ENCODE peak calls at places on chromosomes 12 and 14, in six cellular contexts. E is body of pancreas, U is breast epithelium, Z is transverse colon, I is A549, K is stomach. N is an unnamed sample.

GRCh38 chr14:92600318-92601053 is 86.9 kb downstream of the RIN3 start:
- DNase-seq in K (no peak), I (peak), Z (no peak), U (no peak), E (peak), N (no peak)

GRCh38 chr12:90959538-90960139 is 4.7 kb upstream of the CCER1 start:
- DNase-seq in E (peak), I (peak), Z (no peak), K (no peak), U (no peak), N (no peak)

GRCh38 chr12:26318661-26319068 is 123.3 kb downstream of the SSPN start:
- DNase-seq in K (no peak), U (no peak), E (peak), Z (peak), I (no peak), N (no peak)

GRCh38 chr12:3333583-3333982 is 157.4 kb upstream of the PRMT8 start:
- DNase-seq in E (no peak), U (no peak), K (no peak), I (peak), Z (no peak), N (no peak)

GRCh38 chr12:71797506-71797905 is 42.1 kb upstream of the TBC1D15 start:
- DNase-seq in Z (no peak), U (no peak), I (no peak), E (no peak), K (no peak), N (no peak)

GRCh38 chr12:75505706-75506312 is 5.6 kb downstream of the KRR1 start:
- DNase-seq in Z (no peak), E (no peak), U (no peak), K (no peak), I (no peak), N (no peak)

GRCh38 chr12:112868459-112869041 is 38.2 kb upstream of the OAS1 start:
- DNase-seq in Z (no peak), K (no peak), U (no peak), E (no peak), I (no peak), N (no peak)

GRCh38 chr12:50483488-50483887 is 21.3 kb upstream of the DIP2B start:
- DNase-seq in U (no peak), E (no peak), K (no peak), Z (no peak), I (no peak), N (no peak)

GRCh38 chr14:35558680-35559079 is 24.7 kb downstream of the INSM2 start:
- DNase-seq in E (no peak), U (no peak), K (no peak), Z (no peak), I (no peak), N (no peak)

GRCh38 chr14:102498678-102499265 is 10.8 kb downstream of the ANKRD9 start:
- DNase-seq in U (no peak), E (no peak), I (no peak), K (no peak), Z (no peak), N (no peak)
- TF ChIP-seq POLR2A in U (no peak), E (no peak), I (no peak), K (no peak), Z (no peak), N (no peak)

DNA sequence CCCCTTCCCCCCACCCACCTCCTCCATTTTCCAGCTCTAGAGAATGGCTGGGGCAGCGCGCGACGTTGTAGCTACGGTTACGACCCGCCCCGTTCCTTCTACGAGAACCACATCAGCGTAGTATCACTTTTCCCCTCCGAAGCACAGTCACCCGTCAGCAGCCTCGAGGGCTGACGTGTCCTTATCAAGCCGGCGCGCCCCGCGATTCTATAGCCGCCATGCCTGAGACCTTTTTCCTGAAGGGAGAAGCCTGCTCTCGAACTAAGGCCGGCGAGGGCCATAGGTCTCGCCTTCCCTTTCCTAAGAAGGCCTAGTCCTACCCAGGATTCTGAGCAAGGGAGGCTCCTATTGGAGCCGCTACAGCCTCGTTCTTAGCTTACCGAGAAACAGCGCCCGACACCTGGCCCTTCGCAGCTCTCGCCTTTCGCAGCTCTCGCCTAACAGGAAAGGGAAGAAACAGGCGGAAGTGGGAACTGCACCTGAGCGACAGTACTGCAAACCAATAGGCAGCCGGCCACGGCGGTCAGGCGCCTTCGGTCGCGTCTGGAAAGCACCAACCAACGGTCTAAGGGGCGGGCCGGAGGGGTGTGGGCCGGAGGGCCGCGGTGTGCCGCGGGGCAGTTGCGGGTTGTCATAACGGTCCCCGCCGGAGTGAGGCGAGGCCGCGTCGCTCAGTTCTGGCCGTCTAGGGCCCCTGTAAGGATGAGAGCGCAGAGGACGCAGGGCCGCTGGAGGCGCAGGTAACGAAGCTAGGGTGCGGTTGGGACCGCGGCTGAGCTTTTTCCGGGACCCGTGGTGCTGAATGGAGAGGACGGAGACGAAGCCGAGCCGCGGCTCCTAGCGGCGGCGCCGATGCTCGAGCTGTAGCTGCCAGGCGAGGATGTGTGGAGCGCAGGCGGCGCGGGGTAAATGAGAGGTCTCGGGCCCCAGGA is at the start of the genes MGAT2 and RPL36AL:
- DNase-seq in Z (peak), E (peak), U (peak), I (peak), K (peak), N (peak)
- TF ChIP-seq POLR2A in Z (peak), E (peak), U (peak), I (peak), K (peak), N (peak)

DNA sequence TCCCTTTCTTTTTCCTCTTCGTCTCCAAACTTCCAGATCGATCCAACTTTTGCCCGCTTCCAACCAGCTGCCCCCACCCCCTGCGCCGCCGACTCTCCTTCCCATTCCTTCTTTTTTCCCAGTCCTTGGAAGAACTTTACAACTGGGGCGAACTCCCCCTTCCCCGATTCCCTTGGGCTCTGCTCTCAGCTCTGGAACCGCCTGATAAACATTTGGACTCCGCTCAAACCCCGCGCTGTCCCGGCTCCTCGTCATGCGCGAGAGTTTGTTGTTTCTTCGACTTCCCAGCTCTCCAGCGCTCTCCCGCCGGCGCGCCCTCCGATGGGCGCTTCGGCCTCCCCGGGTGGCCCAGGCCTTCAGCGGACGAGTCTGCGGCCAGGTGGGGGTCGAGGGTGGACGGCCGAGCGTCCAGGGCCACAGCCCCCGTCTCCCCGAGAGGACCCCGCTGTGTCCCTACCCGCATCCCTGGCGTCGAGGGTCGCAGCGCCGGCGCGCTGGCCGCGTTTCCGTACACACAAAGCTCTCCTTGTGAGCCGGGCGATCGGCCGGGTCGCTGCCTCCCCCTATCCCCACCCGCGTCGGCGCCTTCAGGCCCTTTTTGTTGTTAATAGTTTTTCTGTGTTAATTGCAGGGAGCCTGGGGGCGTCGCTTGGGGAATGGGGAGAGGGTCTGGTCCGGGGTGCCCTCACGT is 819 bp downstream of the MMP14 start:
- DNase-seq in I (no peak), U (no peak), Z (peak), E (peak), K (peak), N (no peak)
- TF ChIP-seq POLR2A in I (no peak), U (peak), Z (peak), E (peak), K (no peak), N (no peak)

GRCh38 chr12:108641446-108642268 is 8.0 kb upstream of the SELPLG start:
- DNase-seq in Z (no peak), E (no peak), K (no peak), I (no peak), U (no peak), N (no peak)
- TF ChIP-seq POLR2A in Z (no peak), E (no peak), K (no peak), I (no peak), U (no peak), N (peak)

DNA sequence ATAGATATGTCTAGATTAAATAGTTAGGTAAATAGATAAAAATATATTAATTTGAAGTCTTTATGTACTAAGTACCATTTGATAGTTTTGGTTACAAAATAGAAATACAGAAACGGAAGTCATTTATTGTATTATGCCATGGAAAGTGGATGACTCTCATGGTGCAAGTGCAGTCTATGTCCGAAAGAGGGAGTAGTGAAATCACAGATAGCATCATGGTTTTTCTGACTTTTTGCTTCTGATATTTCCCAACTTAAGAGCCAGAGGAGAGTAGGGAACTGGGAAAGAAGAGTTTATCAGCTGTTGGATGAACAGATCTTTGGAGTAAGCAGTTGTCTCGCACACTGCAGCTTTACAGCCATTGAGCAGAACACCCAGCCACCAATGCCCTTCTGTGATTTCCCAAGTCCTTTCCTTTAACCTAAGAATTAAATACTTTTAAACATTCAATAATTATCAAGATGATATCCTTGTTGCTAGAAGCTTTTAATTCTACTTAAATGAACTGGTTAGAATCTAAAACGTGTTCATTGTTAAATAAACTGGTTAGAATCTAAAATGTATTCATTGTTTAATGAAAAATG is 18.4 kb upstream of the SRGAP1 start:
- DNase-seq in E (peak), U (no peak), Z (no peak), I (peak), K (no peak), N (no peak)
- TF ChIP-seq POLR2A in E (no peak), U (no peak), Z (no peak), I (no peak), K (no peak), N (no peak)

GRCh38 chr12:54298904-54299303 is 1.9 kb downstream of the NFE2 start:
- DNase-seq in Z (no peak), E (no peak), K (no peak), U (no peak), I (no peak), N (no peak)

GRCh38 chr12:54300267-54300731 is 516 bp downstream of the NFE2 start:
- DNase-seq in E (no peak), I (no peak), Z (no peak), U (no peak), K (no peak), N (no peak)

GRCh38 chr12:54301428-54302045 is 722 bp upstream of the NFE2 start:
- DNase-seq in U (no peak), E (no peak), Z (no peak), K (no peak), I (no peak), N (no peak)

GRCh38 chr12:54300732-54301427 is at the start of gene NFE2:
- DNase-seq in I (peak), E (peak), K (peak), Z (peak), U (peak), N (peak)

GRCh38 chr12:54299515-54300266 is 1.1 kb downstream of the NFE2 start:
- DNase-seq in I (no peak), Z (no peak), U (no peak), E (no peak), K (no peak), N (no peak)
- TF ChIP-seq POLR2A in I (no peak), Z (no peak), U (no peak), E (no peak), K (no peak), N (no peak)

N was measured in GM12891.